ENCODE peak calls at places on chromosomes 11 and 22, in five cellular contexts. G, N, U, C and Y are unnamed samples. For H3K4me1 and H3K36me3, the result is how much of the 10 kb centered on the place peaks cover.

GRCh38 chr11:64129403-64129802 is 36.5 kb downstream of the MACROD1 start:
- DNase-seq in N (no peak), C (no peak), G (no peak), U (no peak), Y (no peak)

GRCh38 chr11:114219559-114220349 is 76.4 kb upstream of the NNMT start:
- DNase-seq in G (no peak), N (peak), C (no peak), U (no peak), Y (no peak)

GRCh38 chr11:61702701-61703312 is 22.6 kb downstream of the DAGLA start:
- DNase-seq in U (no peak), N (no peak), G (no peak), C (no peak), Y (no peak)

GRCh38 chr11:113835306-113835705 is 40.1 kb downstream of the USP28 start:
- DNase-seq in G (no peak), U (no peak), N (no peak), C (no peak), Y (no peak)

GRCh38 chr22:19105867-19106802 is 16.1 kb downstream of the DGCR2 start:
- DNase-seq in G (no peak), N (no peak), U (peak), C (peak), Y (no peak)

GRCh38 chr11:67197606-67198005 is 68.7 kb upstream of the GRK2 start:
- DNase-seq in U (no peak), N (no peak), C (no peak), G (no peak), Y (no peak)

GRCh38 chr11:2584812-2585565 is 114.8 kb downstream of the KCNQ1OT1 start:
- DNase-seq in U (no peak), G (no peak), C (no peak), N (no peak), Y (peak)

GRCh38 chr22:39176067-39176621 is 23.7 kb upstream of the CBX7 start:
- DNase-seq in C (no peak), U (no peak), N (peak), G (peak), Y (peak)

GRCh38 chr11:67303989-67304411 is 670 bp downstream of the SSH3 start:
- DNase-seq in C (no peak), U (peak), N (peak), G (peak), Y (no peak)

GRCh38 chr11:124834526-124835190 is 30.6 kb upstream of the ROBO3 start:
- DNase-seq in N (no peak), U (no peak), G (no peak), C (no peak), Y (no peak)

DNA sequence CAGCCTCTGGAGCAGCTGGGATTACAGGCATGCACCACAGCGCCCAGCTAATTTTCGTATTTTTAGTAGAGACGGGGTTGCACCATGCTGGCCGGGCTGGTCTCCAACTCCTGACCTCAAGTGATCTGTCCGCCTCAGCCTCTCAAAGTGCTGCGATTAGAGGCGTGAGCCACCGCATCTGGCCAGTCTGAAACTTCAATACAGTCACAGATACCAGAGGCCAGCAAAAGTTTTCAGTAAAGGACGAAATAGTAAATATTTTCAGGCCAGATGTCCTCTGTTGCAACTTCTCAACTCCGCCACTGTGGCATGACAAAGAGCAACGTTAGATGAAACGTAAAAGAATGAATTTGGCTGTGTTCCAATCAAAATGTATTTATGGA is 403.6 kb downstream of the MN1 start:
- DNase-seq in G (peak), U (no peak), C (no peak), N (peak), Y (peak)
- H3K4me1 ChIP-seq in G (under half), U (under half), C (under half), N (under half), Y (under half)

GRCh38 chr22:45709866-45710265 is 38.2 kb downstream of the ATXN10 start:
- DNase-seq in C (no peak), G (no peak), U (peak), N (peak), Y (no peak)
- H3K36me3 ChIP-seq in C (under half), G (under half), U (under half), N (under half), Y (under half)

GRCh38 chr11:1485504-1485885 is 1.1 kb downstream of the MOB2 start:
- DNase-seq in C (no peak), G (no peak), N (no peak), U (no peak), Y (peak)
- H3K4me3 ChIP-seq in C (no peak), G (no peak), N (no peak), U (no peak), Y (peak)

GRCh38 chr11:117238221-117238620 is 5.8 kb downstream of the RNF214 start:
- DNase-seq in N (no peak), U (no peak), G (no peak), C (no peak), Y (no peak)
- H3K4me1 ChIP-seq in N (under half), U (under half), G (under half), C (under half), Y (under half)

GRCh38 chr11:111749646-111750045 is 16.5 kb downstream of the PPP2R1B start:
- DNase-seq in C (no peak), U (no peak), G (no peak), N (no peak), Y (no peak)

GRCh38 chr11:111745719-111746504 is 20.3 kb downstream of the PPP2R1B start:
- DNase-seq in C (no peak), U (no peak), N (peak), G (no peak), Y (no peak)

GRCh38 chr11:111743700-111744099 is 22.5 kb downstream of the PPP2R1B start:
- DNase-seq in N (no peak), C (no peak), G (no peak), U (no peak), Y (no peak)

DNA sequence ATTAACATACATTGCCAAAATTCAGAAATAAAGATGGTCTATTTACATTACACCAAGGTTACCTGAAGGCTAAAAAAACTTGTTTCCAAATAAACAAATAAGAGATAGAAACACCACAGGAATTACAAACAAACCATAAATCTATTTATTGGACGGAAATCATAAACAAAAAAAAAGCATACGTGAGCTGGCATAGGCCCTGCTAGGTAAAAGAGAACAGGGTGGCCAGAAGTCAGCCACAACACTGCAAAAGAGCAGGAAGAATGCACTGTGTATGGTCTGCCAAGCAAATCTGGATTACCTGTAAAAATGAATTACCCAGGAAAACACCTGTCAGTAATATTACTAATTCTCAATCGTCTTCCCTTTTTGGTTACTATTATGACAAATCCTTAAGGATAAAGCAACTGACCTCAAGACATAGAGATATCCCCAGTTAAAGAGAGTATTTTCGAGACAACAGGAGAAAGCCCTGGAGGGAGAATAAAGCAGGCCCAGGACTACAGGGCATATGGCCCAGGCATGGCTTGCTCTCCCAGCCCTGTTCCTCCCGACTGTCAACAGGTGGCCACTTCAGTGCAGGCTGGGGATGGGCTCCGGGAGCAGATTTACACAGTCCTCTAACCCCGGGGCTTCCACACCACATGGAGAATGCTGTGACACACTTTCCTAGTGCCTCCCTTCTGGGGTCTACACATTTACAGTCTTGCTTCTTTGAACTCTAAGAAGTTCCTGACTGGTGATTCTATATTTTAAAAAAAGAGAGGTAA is 18.0 kb downstream of the PPP2R1B start:
- DNase-seq in U (no peak), C (no peak), G (no peak), N (no peak), Y (no peak)
- H3K36me3 ChIP-seq in U (under half), C (half or more), G (under half), N (under half), Y (half or more)

DNA sequence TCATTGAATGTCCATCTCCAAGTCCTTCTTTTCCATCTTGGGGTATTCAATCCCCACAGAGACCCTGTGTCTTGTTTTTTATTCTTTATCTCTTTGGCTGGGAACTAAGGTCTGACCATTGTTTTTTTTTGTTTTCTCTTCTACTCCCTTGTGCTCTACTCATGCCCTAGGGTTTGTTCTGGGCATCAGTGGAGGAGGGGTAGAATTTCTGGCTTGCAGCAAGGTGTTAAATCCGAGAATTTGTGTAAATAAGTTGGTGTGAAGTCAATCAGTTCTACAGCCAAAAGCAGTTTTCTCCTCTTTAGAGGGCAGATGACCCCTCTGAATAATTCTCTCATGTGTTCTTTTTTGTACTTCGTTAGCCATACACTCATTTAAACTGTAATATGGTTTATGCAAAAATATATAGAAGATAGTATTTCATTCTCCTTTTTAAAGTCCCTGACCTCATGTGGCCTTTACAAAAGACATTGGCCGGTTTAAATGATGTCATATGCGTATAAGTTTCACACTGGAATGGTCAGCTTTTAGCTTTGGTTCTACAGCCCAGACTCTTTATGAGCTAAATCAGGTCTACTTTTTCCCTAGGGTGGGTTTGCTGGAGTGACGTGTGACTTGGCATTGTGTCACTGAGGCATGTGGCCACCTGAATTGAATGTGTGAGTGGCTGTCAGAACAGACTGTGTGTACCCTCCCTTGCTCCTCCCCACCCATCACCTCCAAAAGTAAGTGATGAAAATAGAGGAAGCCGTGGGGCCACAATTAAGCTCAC is 10.9 kb downstream of the CECR2 start:
- DNase-seq in C (no peak), G (no peak), U (no peak), N (no peak), Y (peak)
- H3K4me3 ChIP-seq in C (no peak), G (no peak), U (no peak), N (no peak), Y (no peak)

GRCh38 chr11:68844376-68844775 is 2.7 kb upstream of the CPT1A start:
- DNase-seq in U (no peak), N (no peak), C (no peak), G (no peak), Y (no peak)

GRCh38 chr11:68841718-68842426 is at the start of gene CPT1A:
- DNase-seq in C (peak), U (peak), G (peak), N (peak), Y (peak)

GRCh38 chr11:68842427-68843051 is 823 bp upstream of the CPT1A start:
- DNase-seq in G (no peak), U (no peak), N (no peak), C (no peak), Y (no peak)

GRCh38 chr11:68843703-68844312 is 2.1 kb upstream of the CPT1A start:
- DNase-seq in U (peak), G (peak), N (peak), C (peak), Y (peak)

GRCh38 chr11:68843052-68843561 is 1.4 kb upstream of the CPT1A start:
- DNase-seq in C (peak), G (peak), U (no peak), N (peak), Y (no peak)
- H3K4me1 ChIP-seq in C (under half), G (under half), U (under half), N (under half), Y (half or more)

DNA sequence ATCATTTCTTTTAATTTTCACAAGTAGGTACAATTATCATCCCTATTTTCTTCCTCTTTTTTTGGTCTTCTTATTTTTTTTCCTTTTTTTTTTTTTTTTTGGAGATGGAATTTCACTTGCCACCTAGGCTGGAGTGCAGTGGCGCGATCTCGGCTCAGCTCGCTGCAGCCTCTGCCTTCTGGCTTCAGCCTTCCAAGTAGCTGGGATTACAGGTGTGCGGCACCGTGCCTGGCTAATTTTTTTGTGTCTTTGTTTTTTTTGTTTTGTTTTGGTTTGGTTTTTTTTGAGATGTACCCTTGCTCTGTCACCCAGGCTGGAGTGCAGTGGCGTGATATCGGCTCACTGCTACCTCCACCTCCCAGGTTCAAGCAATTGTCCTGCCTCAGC is 16.7 kb downstream of the TOB2 start:
- DNase-seq in N (no peak), U (no peak), C (no peak), G (no peak), Y (no peak)
- H3K36me3 ChIP-seq in N (under half), U (under half), C (under half), G (under half), Y (half or more)